ENCODE peak calls at places on chromosomes 13 and 19, in ten cellular contexts. C is heart left ventricle; I is uterus; P is HAP-1; Y is MM.1S; Z is CD8-positive, alpha-beta T cell; A is cardiac muscle cell; U is PC-3; Q is upper lobe of right lung; J is ascending aorta. K is an unnamed sample. For H3K9me3, H3K4me1 and H3K27me3, the result is how much of the 10 kb centered on the place peaks cover.

GRCh38 chr19:8881512-8881911 is 49.3 kb downstream of the MBD3L1 start:
- DNase-seq in C (no peak), P (no peak), Q (no peak), Z (no peak), I (no peak), U (no peak), A (no peak), J (no peak), Y (no peak), K (no peak)

GRCh38 chr13:106385669-106386068 is 149.8 kb downstream of the EFNB2 start:
- DNase-seq in Q (no peak), Z (no peak), J (no peak), U (no peak), P (no peak), I (no peak), Y (no peak), A (no peak), C (no peak), K (no peak)

GRCh38 chr19:55441692-55442321 is 1.3 kb downstream of the SHISA7 start:
- DNase-seq in J (no peak), I (no peak), Q (no peak), P (no peak), A (no peak), Z (no peak), Y (no peak), U (no peak), C (no peak), K (no peak)

GRCh38 chr13:30429235-30429634 is 6.9 kb downstream of the UBE2L5 start:
- DNase-seq in Q (no peak), U (no peak), I (no peak), C (no peak), J (no peak), A (no peak), Z (no peak), P (no peak), Y (peak), K (no peak)

GRCh38 chr13:42992585-42993122 is 613 bp upstream of the EPSTI1 start:
- DNase-seq in Z (no peak), P (no peak), I (no peak), A (no peak), Y (peak), J (no peak), U (no peak), Q (no peak), C (no peak), K (no peak)

GRCh38 chr13:97266328-97266727 is 44.2 kb downstream of the MBNL2 start:
- DNase-seq in Q (peak), Z (no peak), J (no peak), A (no peak), Y (no peak), P (no peak), U (no peak), C (no peak), I (no peak), K (no peak)

GRCh38 chr19:36573948-36574726 is 1.0 kb upstream of the ZNF529 start:
- DNase-seq in P (no peak), I (no peak), A (peak), Y (no peak), J (no peak), Z (no peak), U (peak), C (no peak), Q (no peak), K (peak)

GRCh38 chr13:79581870-79582315 is 100.9 kb downstream of the NDFIP2 start:
- DNase-seq in Y (no peak), Q (no peak), I (no peak), P (no peak), Z (no peak), J (no peak), A (peak), U (no peak), C (peak), K (no peak)

GRCh38 chr19:571127-571974 is 1.0 kb upstream of the BSG start:
- DNase-seq in Z (peak), U (peak), Q (peak), P (peak), C (no peak), J (no peak), A (peak), Y (peak), I (no peak), K (no peak)

GRCh38 chr13:21549633-21550032 is 54.3 kb downstream of the MICU2 start:
- DNase-seq in U (no peak), Y (no peak), P (no peak), Z (no peak), Q (no peak), C (no peak), J (no peak), A (peak), I (no peak), K (no peak)

GRCh38 chr19:13693933-13694332 is 70.4 kb upstream of the MRI1 start:
- DNase-seq in Y (no peak), J (no peak), A (no peak), I (no peak), P (no peak), Q (no peak), Z (no peak), U (no peak), C (no peak), K (no peak)

GRCh38 chr13:33263976-33264619 is 21.5 kb downstream of the STARD13 start:
- DNase-seq in J (no peak), Q (no peak), Y (no peak), I (no peak), C (no peak), A (no peak), U (no peak), Z (no peak), P (no peak), K (no peak)

GRCh38 chr13:49560270-49561063 is 24.9 kb downstream of the RCBTB1 start:
- DNase-seq in U (peak), P (no peak), Y (no peak), J (no peak), Z (peak), C (no peak), Q (no peak), I (no peak), A (peak), K (no peak)

GRCh38 chr13:41696163-41697003 is 239.0 kb downstream of the RGCC start:
- DNase-seq in P (peak), Z (no peak), A (peak), C (no peak), Q (no peak), Y (no peak), U (peak), J (no peak), I (no peak), K (peak)

GRCh38 chr19:16457954-16458331 is 13.8 kb downstream of the EPS15L1 start:
- DNase-seq in A (no peak), U (no peak), I (no peak), P (no peak), C (no peak), Y (no peak), J (no peak), Q (no peak), Z (no peak), K (no peak)

GRCh38 chr13:30851697-30852096 is 54.4 kb upstream of the MEDAG start:
- DNase-seq in Y (peak), I (no peak), U (no peak), J (no peak), C (no peak), A (no peak), P (no peak), Z (no peak), Q (no peak), K (no peak)

GRCh38 chr13:99237981-99238662 is 20.1 kb downstream of the GPR18 start:
- DNase-seq in Z (no peak), C (no peak), Y (no peak), A (no peak), P (no peak), Q (no peak), I (no peak), J (no peak), U (no peak), K (peak)

GRCh38 chr19:45211751-45212381 is 33.3 kb downstream of the BLOC1S3 start:
- DNase-seq in P (no peak), Y (no peak), C (peak), A (peak), Q (peak), I (peak), Z (no peak), U (no peak), J (no peak), K (no peak)

GRCh38 chr13:109782823-109783411 is 3.5 kb downstream of the IRS2 start:
- DNase-seq in Q (no peak), C (no peak), A (no peak), Y (no peak), Z (no peak), J (no peak), U (no peak), I (no peak), P (no peak), K (no peak)

GRCh38 chr13:42803563-42804212 is 22.3 kb downstream of the FAM216B start:
- DNase-seq in J (no peak), U (no peak), A (peak), C (no peak), I (no peak), Y (no peak), Z (no peak), Q (no peak), P (no peak), K (peak)

GRCh38 chr13:70856025-70856424 is 747.8 kb upstream of the KLHL1 start:
- DNase-seq in C (no peak), Y (no peak), U (no peak), J (no peak), Q (no peak), I (no peak), P (no peak), Z (no peak), A (no peak), K (no peak)

GRCh38 chr19:10660346-10660745 is 6.2 kb downstream of the ILF3 start:
- DNase-seq in Q (no peak), P (no peak), U (peak), Y (no peak), J (no peak), I (no peak), A (no peak), C (no peak), Z (no peak), K (no peak)

GRCh38 chr19:1608414-1609391 is 3.4 kb upstream of the UQCR11 start:
- DNase-seq in U (peak), Q (no peak), A (no peak), Z (peak), Y (no peak), P (no peak), J (no peak), C (no peak), I (no peak), K (no peak)

GRCh38 chr13:102033719-102034446 is 368.0 kb downstream of the FGF14 start:
- DNase-seq in J (no peak), P (no peak), A (no peak), Y (no peak), Q (no peak), U (no peak), I (no peak), C (no peak), Z (no peak), K (no peak)

GRCh38 chr19:38059897-38060296 is 152.9 kb downstream of the SIPA1L3 start:
- DNase-seq in Q (no peak), C (no peak), U (no peak), Y (peak), J (no peak), A (peak), P (no peak), Z (no peak), I (no peak), K (no peak)

GRCh38 chr19:15304140-15304705 is 28.1 kb downstream of the BRD4 start:
- DNase-seq in A (no peak), C (peak), I (no peak), Z (no peak), U (peak), Q (peak), J (no peak), P (no peak), Y (no peak), K (no peak)

GRCh38 chr19:46383846-46384245 is 29.5 kb downstream of the CCDC8 start:
- DNase-seq in U (no peak), A (no peak), Q (peak), Y (no peak), C (peak), J (no peak), I (no peak), Z (no peak), P (no peak), K (no peak)

GRCh38 chr13:21034602-21035190 is 26.7 kb downstream of the LATS2 start:
- DNase-seq in A (peak), U (peak), Q (no peak), J (no peak), I (no peak), C (peak), Y (no peak), P (no peak), Z (no peak), K (no peak)

GRCh38 chr19:14434543-14435319 is 1.6 kb downstream of the PKN1 start:
- DNase-seq in Z (peak), I (peak), A (peak), C (peak), Y (no peak), P (no peak), Q (peak), U (peak), J (peak), K (peak)

GRCh38 chr19:38003427-38004099 is 96.6 kb downstream of the SIPA1L3 start:
- DNase-seq in Y (peak), Q (peak), C (peak), U (peak), P (peak), J (no peak), I (peak), Z (no peak), A (peak), K (peak)

GRCh38 chr13:110541526-110541920 is 20.0 kb downstream of the RAB20 start:
- DNase-seq in A (peak), I (no peak), C (no peak), Z (no peak), Y (no peak), U (no peak), J (no peak), P (no peak), Q (no peak), K (no peak)

GRCh38 chr13:51843529-51843928 is 1.4 kb downstream of the TMEM272 start:
- DNase-seq in A (no peak), I (no peak), C (no peak), P (no peak), U (no peak), Z (no peak), J (no peak), Y (no peak), Q (no peak), K (no peak)

GRCh38 chr13:24035411-24035810 is 125.1 kb upstream of the SPATA13 start:
- DNase-seq in U (peak), Z (no peak), J (no peak), P (no peak), I (no peak), A (no peak), Y (no peak), Q (no peak), C (no peak), K (no peak)

GRCh38 chr19:13208964-13209796 is 59.0 kb downstream of the IER2 start:
- DNase-seq in U (no peak), A (no peak), Y (no peak), Q (no peak), C (peak), J (no peak), Z (no peak), P (no peak), I (no peak), K (no peak)

GRCh38 chr13:45398862-45399261 is 19.3 kb downstream of the SLC25A30 start:
- DNase-seq in J (no peak), Y (no peak), Q (no peak), Z (peak), A (no peak), U (no peak), I (no peak), P (no peak), C (no peak), K (no peak)

GRCh38 chr13:107104631-107105030 is 536.7 kb upstream of the ARGLU1 start:
- DNase-seq in Z (no peak), J (no peak), Q (no peak), Y (no peak), P (no peak), A (no peak), U (no peak), C (no peak), I (no peak), K (no peak)

GRCh38 chr13:92833071-92833470 is 393.5 kb upstream of the GPC6 start:
- DNase-seq in J (no peak), P (no peak), I (no peak), C (no peak), Z (no peak), Q (no peak), A (peak), U (peak), Y (no peak), K (no peak)

GRCh38 chr13:92826197-92826596 is 400.4 kb upstream of the GPC6 start:
- DNase-seq in Q (no peak), J (no peak), A (peak), U (no peak), C (no peak), I (no peak), P (no peak), Z (no peak), Y (no peak), K (no peak)

GRCh38 chr13:92829930-92830329 is 396.7 kb upstream of the GPC6 start:
- DNase-seq in I (no peak), A (no peak), C (no peak), P (no peak), Z (no peak), U (no peak), J (no peak), Q (no peak), Y (no peak), K (no peak)

GRCh38 chr13:92827503-92827902 is 399.1 kb upstream of the GPC6 start:
- DNase-seq in J (no peak), C (no peak), Q (no peak), Y (no peak), U (no peak), Z (no peak), P (no peak), I (no peak), A (no peak), K (no peak)

DNA sequence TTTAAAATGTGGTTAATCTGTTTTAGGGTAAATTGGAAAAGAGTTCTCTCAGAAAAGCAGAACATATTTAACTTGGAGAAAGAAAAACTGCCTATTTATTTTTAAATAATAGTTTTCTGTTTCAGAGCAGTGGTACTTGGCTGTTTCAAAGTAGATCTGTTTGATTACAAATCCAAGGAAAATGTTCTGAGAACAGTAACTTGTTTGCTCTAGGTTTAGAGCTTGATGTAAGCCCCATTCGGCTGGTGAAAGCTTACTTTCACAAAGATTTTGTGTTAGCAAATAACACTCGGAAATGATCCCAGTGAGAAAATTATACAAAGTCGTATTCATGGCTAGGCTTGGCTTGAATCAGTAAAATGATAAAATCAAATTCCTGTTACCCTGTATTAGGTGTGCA is 395.8 kb upstream of the GPC6 start:
- DNase-seq in J (no peak), Z (no peak), Y (no peak), I (no peak), Q (no peak), P (no peak), C (no peak), U (no peak), A (no peak), K (no peak)
- H3K9me3 ChIP-seq in J (under half), Z (under half), Y (under half), I (under half), Q (under half), P (under half), C (under half), U (under half), A (under half), K (under half)

DNA sequence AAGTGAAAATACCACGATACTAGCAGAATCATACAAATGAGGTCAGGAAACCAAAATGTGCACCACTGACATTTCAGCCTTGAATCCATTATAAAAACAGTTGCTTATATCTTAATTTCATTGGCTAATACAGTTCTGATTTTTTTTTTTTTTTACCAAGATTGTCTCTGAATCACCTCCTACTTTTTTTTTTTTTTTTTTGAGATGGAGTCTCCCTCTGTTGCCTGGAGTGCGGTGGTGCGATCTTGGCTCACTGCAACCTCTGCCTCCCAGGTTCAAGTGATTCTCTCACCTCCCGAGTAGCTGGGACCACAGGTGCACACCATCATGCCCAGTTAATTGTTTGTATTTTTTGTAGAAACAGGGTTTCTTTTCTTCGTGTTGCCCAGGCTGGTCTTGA is 270.2 kb downstream of the LMO7 start:
- DNase-seq in C (no peak), I (no peak), A (no peak), J (no peak), Z (no peak), U (no peak), Q (no peak), Y (no peak), P (no peak), K (no peak)
- H3K4me1 ChIP-seq in C (under half), I (under half), A (under half), J (under half), Z (under half), U (under half), Q (under half), Y (under half), P (under half), K (under half)

GRCh38 chr13:31910633-31911032 is 120.9 kb upstream of the FRY start:
- DNase-seq in P (no peak), Z (no peak), C (no peak), A (no peak), Y (no peak), J (no peak), Q (no peak), U (no peak), I (no peak), K (no peak)
- H3K27me3 ChIP-seq in P (under half), Z (under half), C (under half), A (under half), Y (under half), J (under half), Q (under half), U (under half), I (under half), K (under half)

GRCh38 chr19:2854849-2855248 is 12.3 kb upstream of the ZNF556 start:
- DNase-seq in P (no peak), J (no peak), Q (no peak), I (no peak), U (no peak), A (no peak), Z (no peak), C (no peak), Y (no peak), K (no peak)
- H3K9me3 ChIP-seq in P (half or more), J (half or more), Q (under half), I (half or more), U (under half), A (under half), Z (under half), C (half or more), Y (under half), K (under half)

DNA sequence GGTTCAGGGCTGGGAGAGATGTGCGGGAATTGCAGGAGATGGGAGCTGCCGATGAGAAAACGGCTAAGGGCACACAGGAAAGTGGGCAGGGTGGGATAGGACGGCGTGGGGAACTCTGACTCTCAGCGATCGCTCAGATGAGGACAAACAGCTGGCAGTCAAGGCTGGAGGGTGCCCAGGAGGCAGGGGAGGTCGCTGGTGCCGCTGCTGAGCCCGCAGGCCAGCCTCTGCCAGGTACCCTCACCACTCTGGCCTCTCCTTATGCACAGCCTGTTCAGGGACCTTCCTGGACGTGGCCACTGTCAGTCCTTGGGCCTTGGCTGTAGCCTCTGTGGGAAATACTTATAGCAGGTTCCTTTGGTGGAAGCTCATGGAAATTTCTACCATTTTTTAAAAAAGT is 308.6 kb downstream of the TEX29 start:
- DNase-seq in U (no peak), J (no peak), C (no peak), P (no peak), Q (no peak), Z (no peak), I (no peak), Y (no peak), A (no peak), K (no peak)
- H3K4me1 ChIP-seq in U (under half), J (under half), C (under half), P (under half), Q (under half), Z (under half), I (under half), Y (under half), A (under half), K (under half)

K was measured in SJSA1.